ENCODE peak calls at places on chromosomes 12 and 14, in eight cellular contexts. P is NCI-H446 treated with DMSO at 0.1 percent for 48 hours; A is HuH-7.5; L is tibial artery; I is lower leg skin; T is adipocyte; M is CD4-positive, alpha-beta memory T cell; W is M059J. B is an unnamed sample.

GRCh38 chr14:67675219-67675582 is 769 bp upstream of the VTI1B start:
- DNase-seq in P (no peak), A (no peak), L (no peak), I (no peak), T (no peak), M (no peak), W (no peak), B (no peak)

GRCh38 chr12:12716151-12716844 is 870 bp upstream of the CDKN1B start:
- DNase-seq in P (no peak), A (peak; percentile 58), L (no peak), I (no peak), T (peak; percentile 62), M (peak; percentile 39), W (peak; percentile 53), B (peak; percentile 35)

GRCh38 chr14:78005325-78005724 is 164.8 kb upstream of the NRXN3 start:
- DNase-seq in P (no peak), A (no peak), L (no peak), I (no peak), T (no peak), M (no peak), W (peak; percentile 44), B (no peak)

GRCh38 chr12:6567824-6568617 is at the start of gene NOP2:
- DNase-seq in P (peak; percentile 66), A (peak; percentile 88), L (peak; percentile 94), I (peak; percentile 98), T (peak; percentile 97), M (peak; percentile 83), W (peak; percentile 87), B (peak; percentile 83)

GRCh38 chr12:94704452-94704871 is 54.1 kb upstream of the TMCC3 start:
- DNase-seq in P (no peak), A (peak; percentile 22), L (no peak), I (no peak), T (peak; percentile 85), M (no peak), W (peak; percentile 79), B (no peak)

GRCh38 chr12:93237235-93237915 is 140.3 kb upstream of the NUDT4 start:
- DNase-seq in P (no peak), A (no peak), L (peak; percentile 94), I (no peak), T (peak; percentile 73), M (no peak), W (no peak), B (no peak)

GRCh38 chr12:106109168-106109910 is 29.4 kb downstream of the NUAK1 start:
- DNase-seq in P (no peak), A (no peak), L (no peak), I (no peak), T (no peak), M (no peak), W (no peak), B (no peak)

GRCh38 chr14:79514700-79515099 is 696.6 kb downstream of the DIO2 start:
- DNase-seq in P (no peak), A (no peak), L (no peak), I (no peak), T (no peak), M (no peak), W (peak; percentile 88), B (no peak)

GRCh38 chr12:6688543-6688999 is 604 bp downstream of the ZNF384 start:
- DNase-seq in P (peak; percentile 34), A (no peak), L (no peak), I (no peak), T (peak; percentile 45), M (peak; percentile 40), W (peak; percentile 26), B (peak; percentile 49)